ENCODE peak calls at places on chromosome 7, in eight cellular contexts. R is adipocyte, T is psoas muscle, K is mesendoderm, E is GM12865, G is heart right ventricle, U is AG09309, B is MM.1S. Y is an unnamed sample.

GRCh38 chr7:134420509-134421125 is 38.3 kb downstream of the AKR1B1 start:
- DNase-seq in R (peak), T (no peak), K (peak), E (peak), G (no peak), U (peak), B (peak), Y (peak)

GRCh38 chr7:108442039-108442568 is 14.1 kb downstream of the NRCAM start:
- DNase-seq in R (no peak), T (no peak), K (peak), E (no peak), G (no peak), U (no peak), B (no peak), Y (no peak)

GRCh38 chr7:135743907-135744789 is 4.5 kb downstream of the FAM180A start:
- DNase-seq in R (peak), T (peak), K (no peak), E (no peak), G (no peak), U (peak), B (no peak), Y (no peak)

GRCh38 chr7:77800158-77800557 is 1.6 kb downstream of the PHTF2 start:
- DNase-seq in R (peak), T (no peak), K (no peak), E (peak), G (no peak), U (no peak), B (no peak), Y (no peak)

GRCh38 chr7:52233248-52233647 is 802.2 kb upstream of the POM121L12 start:
- DNase-seq in R (no peak), T (no peak), K (no peak), E (no peak), G (no peak), U (no peak), B (no peak), Y (no peak)

GRCh38 chr7:73865738-73866445 is 4.9 kb downstream of the TMEM270 start:
- DNase-seq in R (peak), T (peak), K (peak), E (peak), G (no peak), U (no peak), B (peak), Y (peak)

GRCh38 chr7:17946591-17946990 is 6.3 kb upstream of the SNX13 start:
- DNase-seq in R (no peak), T (no peak), K (no peak), E (peak), G (no peak), U (no peak), B (peak), Y (no peak)

GRCh38 chr7:114083714-114084113 is 164.9 kb upstream of the PPP1R3A start:
- DNase-seq in R (no peak), T (no peak), K (peak), E (peak), G (no peak), U (no peak), B (no peak), Y (no peak)

GRCh38 chr7:88111136-88111748 is 108.6 kb downstream of the SRI start:
- DNase-seq in R (peak), T (no peak), K (peak), E (peak), G (no peak), U (peak), B (peak), Y (peak)

GRCh38 chr7:35570926-35571325 is 124.0 kb downstream of the HERPUD2 start:
- DNase-seq in R (no peak), T (no peak), K (no peak), E (no peak), G (no peak), U (no peak), B (no peak), Y (no peak)

GRCh38 chr7:107147464-107148214 is 21.2 kb upstream of the HBP1 start:
- DNase-seq in R (peak), T (no peak), K (peak), E (peak), G (no peak), U (no peak), B (peak), Y (peak)

GRCh38 chr7:25617219-25617618 is 388.9 kb upstream of the NPVF start:
- DNase-seq in R (no peak), T (no peak), K (no peak), E (no peak), G (no peak), U (no peak), B (no peak), Y (no peak)

GRCh38 chr7:2078899-2079298 is 153.8 kb downstream of the MAD1L1 start:
- DNase-seq in R (no peak), T (no peak), K (no peak), E (no peak), G (no peak), U (no peak), B (no peak), Y (no peak)

GRCh38 chr7:2082357-2083038 is 150.2 kb downstream of the MAD1L1 start:
- DNase-seq in R (peak), T (peak), K (no peak), E (no peak), G (no peak), U (peak), B (no peak), Y (peak)

GRCh38 chr7:2081526-2082356 is 151.0 kb downstream of the MAD1L1 start:
- DNase-seq in R (no peak), T (no peak), K (no peak), E (no peak), G (no peak), U (no peak), B (no peak), Y (no peak)

GRCh38 chr7:2079332-2080068 is 153.2 kb downstream of the MAD1L1 start:
- DNase-seq in R (no peak), T (no peak), K (no peak), E (no peak), G (no peak), U (no peak), B (no peak), Y (no peak)

GRCh38 chr7:2080069-2080405 is 152.7 kb downstream of the MAD1L1 start:
- DNase-seq in R (no peak), T (no peak), K (no peak), E (no peak), G (no peak), U (no peak), B (no peak), Y (no peak)
- H3K4me3 ChIP-seq in R (no peak), T (no peak), K (no peak), E (no peak), G (no peak), U (no peak), B (no peak), Y (no peak)

DNA sequence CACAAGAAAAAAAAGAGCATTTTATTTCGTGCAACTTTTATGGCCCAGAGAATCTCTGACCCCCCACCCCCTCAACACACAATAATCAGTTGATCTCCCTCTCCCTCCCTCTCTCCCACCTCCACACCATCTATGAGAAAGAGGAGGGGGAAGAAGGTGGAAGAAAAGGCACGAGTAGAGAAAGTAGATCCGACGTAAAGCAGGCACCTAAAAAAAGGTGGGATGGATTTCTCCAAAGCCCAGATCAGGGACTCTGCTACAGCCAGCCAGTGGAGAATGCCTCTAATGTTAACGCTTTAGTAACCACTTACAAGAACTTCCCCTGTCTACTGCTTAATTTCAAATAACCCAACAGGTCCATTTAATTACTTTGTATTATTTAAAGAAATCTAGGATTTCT is 24.4 kb downstream of the KMT2C start:
- DNase-seq in R (no peak), T (no peak), K (peak), E (no peak), G (no peak), U (no peak), B (no peak), Y (no peak)
- H3K4me3 ChIP-seq in R (no peak), T (peak), K (peak), E (no peak), G (no peak), U (no peak), B (no peak), Y (no peak)

GRCh38 chr7:158587425-158588084 is at the start of gene PTPRN2:
- DNase-seq in R (peak), T (peak), K (peak), E (peak), G (peak), U (no peak), B (no peak), Y (peak)
- H3K4me3 ChIP-seq in R (no peak), T (peak), K (no peak), E (no peak), G (peak), U (peak), B (no peak), Y (peak)

DNA sequence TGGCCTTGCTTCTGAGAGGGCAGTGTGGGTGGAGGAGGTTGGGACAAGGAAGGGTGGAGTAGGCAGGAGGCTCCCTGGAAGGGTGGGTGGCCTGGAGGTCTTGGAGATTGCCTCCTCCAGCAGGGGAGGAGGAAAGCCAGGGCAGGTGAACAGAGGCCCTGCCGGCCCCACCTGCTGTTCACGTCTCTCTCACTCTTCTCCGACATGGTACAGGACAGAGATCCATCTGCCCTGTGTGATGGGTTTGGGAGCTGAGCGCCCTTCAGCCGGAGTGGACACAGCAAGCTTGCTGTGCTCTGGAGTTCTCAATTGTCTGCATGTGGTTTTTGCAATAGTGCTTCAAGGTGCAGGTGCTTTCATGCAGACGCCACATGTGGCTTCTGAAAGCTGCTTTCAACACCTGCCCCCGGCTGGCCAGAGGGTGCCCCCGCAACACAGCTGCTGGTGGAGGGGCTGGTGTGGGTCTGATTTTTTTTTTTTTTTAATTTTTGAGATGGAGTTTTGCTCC is 82.8 kb upstream of the GNA12 start:
- DNase-seq in R (no peak), T (no peak), K (no peak), E (no peak), G (no peak), U (no peak), B (no peak), Y (no peak)
- H3K4me3 ChIP-seq in R (no peak), T (no peak), K (no peak), E (no peak), G (no peak), U (no peak), B (no peak), Y (no peak)

GRCh38 chr7:7761340-7761973 is 43.0 kb upstream of the RPA3 start:
- DNase-seq in R (peak), T (no peak), K (no peak), E (peak), G (no peak), U (no peak), B (peak), Y (peak)
- H3K4me3 ChIP-seq in R (peak), T (peak), K (no peak), E (peak), G (peak), U (no peak), B (peak), Y (peak)

GRCh38 chr7:151630349-151630748 is 110.7 kb upstream of the RHEB start:
- DNase-seq in R (no peak), T (no peak), K (no peak), E (no peak), G (no peak), U (no peak), B (no peak), Y (no peak)

GRCh38 chr7:151631149-151631967 is 111.7 kb upstream of the RHEB start:
- DNase-seq in R (peak), T (no peak), K (peak), E (peak), G (no peak), U (no peak), B (peak), Y (peak)

GRCh38 chr7:151629873-151630272 is 110.2 kb upstream of the RHEB start:
- DNase-seq in R (no peak), T (no peak), K (no peak), E (no peak), G (no peak), U (no peak), B (no peak), Y (no peak)

GRCh38 chr7:151626422-151627115 is 106.9 kb upstream of the RHEB start:
- DNase-seq in R (no peak), T (peak), K (peak), E (peak), G (no peak), U (no peak), B (peak), Y (peak)

DNA sequence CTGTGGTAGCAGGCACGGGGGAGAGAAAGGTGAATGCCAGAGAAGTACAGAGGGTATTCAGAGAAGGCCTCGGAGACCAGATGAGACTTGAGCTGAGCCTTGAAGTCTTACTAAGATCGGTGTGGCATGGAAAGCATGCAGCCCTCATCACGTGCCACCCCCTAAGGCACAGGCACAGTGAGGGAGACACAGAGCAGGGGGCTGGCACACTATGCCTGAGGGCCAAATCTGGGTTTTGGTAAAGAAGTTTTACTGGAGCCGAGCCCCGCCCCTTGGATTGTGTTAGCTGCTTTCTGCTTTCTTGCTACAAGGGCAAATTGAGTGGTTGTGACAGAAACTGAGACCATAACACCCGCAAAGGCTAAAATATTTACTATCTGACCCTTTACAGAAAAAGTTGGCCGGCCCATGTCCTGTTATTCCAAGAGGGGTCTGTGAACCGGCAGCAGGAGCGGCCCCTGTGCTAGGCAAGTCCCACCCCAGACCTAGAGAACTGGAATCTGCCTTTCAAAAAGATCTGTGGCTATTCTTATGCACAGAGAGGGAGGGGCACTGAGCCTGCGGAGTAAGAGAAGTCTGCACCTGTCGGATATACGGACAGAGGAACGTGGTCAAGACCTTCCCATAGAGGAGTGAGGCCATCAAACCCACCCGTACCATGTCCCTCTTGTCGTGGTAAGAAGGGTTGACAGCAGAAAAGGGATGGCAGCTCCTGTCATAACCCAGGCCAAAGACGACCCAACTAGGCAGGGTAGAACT is 109.3 kb upstream of the RHEB start:
- DNase-seq in R (no peak), T (no peak), K (no peak), E (no peak), G (no peak), U (no peak), B (no peak), Y (no peak)
- H3K4me3 ChIP-seq in R (no peak), T (no peak), K (no peak), E (no peak), G (no peak), U (no peak), B (no peak), Y (no peak)

GRCh38 chr7:120988591-120989299 is at the start of gene CPED1:
- DNase-seq in R (peak), T (peak), K (peak), E (peak), G (peak), U (peak), B (peak), Y (peak)

GRCh38 chr7:120991570-120991969 is 3.1 kb downstream of the CPED1 start:
- DNase-seq in R (peak), T (no peak), K (no peak), E (no peak), G (no peak), U (no peak), B (no peak), Y (peak)

GRCh38 chr7:120989571-120990220 is 1.2 kb downstream of the CPED1 start:
- DNase-seq in R (peak), T (peak), K (no peak), E (no peak), G (peak), U (no peak), B (peak), Y (no peak)

GRCh38 chr7:120991133-120991532 is 2.6 kb downstream of the CPED1 start:
- DNase-seq in R (peak), T (no peak), K (no peak), E (no peak), G (no peak), U (no peak), B (peak), Y (no peak)

DNA sequence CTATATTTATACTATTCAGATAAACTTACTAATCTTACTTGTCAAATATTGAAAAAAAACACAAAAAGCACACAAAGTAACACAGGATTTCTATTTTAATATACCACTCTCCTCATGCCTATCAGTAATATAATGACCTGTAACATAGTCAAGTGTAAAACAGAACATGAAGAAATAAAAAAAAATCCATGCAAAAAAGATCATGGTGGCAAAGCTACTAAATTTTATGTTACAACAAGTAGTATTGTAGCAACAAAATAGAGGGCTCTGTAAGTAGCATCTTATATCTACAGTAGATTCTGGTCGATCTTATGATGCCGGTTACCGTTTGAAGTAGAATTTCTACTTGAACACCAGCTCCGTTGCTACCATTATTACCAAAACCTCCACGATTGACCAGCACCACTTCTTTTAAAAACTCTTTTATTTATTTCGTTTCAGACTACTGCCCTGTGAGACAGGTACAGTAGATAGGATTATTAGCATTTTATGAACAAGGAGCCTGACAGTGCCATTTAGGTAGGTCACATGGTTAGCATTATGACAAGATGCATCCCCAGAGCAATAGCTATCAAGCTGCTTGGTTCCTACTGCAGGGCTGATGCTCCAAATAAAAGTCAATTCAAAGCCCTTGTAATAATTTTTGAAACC is 2.1 kb downstream of the CPED1 start:
- DNase-seq in R (no peak), T (no peak), K (no peak), E (no peak), G (no peak), U (no peak), B (no peak), Y (no peak)
- H3K4me3 ChIP-seq in R (peak), T (peak), K (no peak), E (no peak), G (peak), U (peak), B (peak), Y (peak)

GRCh38 chr7:291302-292092 is 1.5 kb downstream of the FOXL3 start:
- DNase-seq in R (no peak), T (no peak), K (no peak), E (no peak), G (no peak), U (no peak), B (no peak), Y (no peak)

GRCh38 chr7:289209-289755 is 688 bp upstream of the FOXL3 start:
- DNase-seq in R (no peak), T (no peak), K (no peak), E (no peak), G (no peak), U (no peak), B (no peak), Y (no peak)

GRCh38 chr7:288671-289101 is 1.3 kb upstream of the FOXL3 start:
- DNase-seq in R (no peak), T (no peak), K (no peak), E (no peak), G (no peak), U (no peak), B (no peak), Y (no peak)

GRCh38 chr7:290554-291301 is 758 bp downstream of the FOXL3 start:
- DNase-seq in R (no peak), T (no peak), K (no peak), E (no peak), G (no peak), U (no peak), B (no peak), Y (no peak)

GRCh38 chr7:289756-290553 is at the start of gene FOXL3:
- DNase-seq in R (no peak), T (no peak), K (no peak), E (no peak), G (no peak), U (no peak), B (no peak), Y (no peak)
- H3K4me3 ChIP-seq in R (no peak), T (no peak), K (no peak), E (no peak), G (no peak), U (no peak), B (no peak), Y (no peak)

DNA sequence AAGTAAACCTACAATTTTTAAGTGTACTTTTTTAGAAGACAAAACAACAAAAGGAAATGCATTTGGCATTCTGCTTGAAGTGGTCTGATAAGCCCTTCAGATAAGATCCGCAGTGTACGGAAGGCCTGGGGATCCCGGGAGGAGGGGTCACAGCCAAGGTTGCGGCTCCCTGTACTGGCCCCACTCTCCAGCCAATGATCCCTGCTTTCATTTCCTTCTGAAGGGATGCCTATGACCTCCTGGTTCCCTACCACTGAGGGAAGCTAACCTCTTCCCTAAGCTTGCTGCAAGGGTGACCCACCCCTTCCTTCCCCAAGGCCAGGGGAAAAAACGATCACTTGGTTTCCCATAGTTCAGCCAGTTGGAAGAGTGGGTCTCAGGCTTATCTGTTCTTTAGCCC is 5.3 kb downstream of the DENND2A start:
- DNase-seq in R (no peak), T (no peak), K (peak), E (no peak), G (peak), U (no peak), B (no peak), Y (no peak)
- H3K4me3 ChIP-seq in R (no peak), T (no peak), K (no peak), E (no peak), G (no peak), U (no peak), B (no peak), Y (no peak)

Y was measured in fibroblast of villous mesenchyme.